ENCODE peak calls at places on chromosome 18, in nine cellular contexts. V is thoracic aorta; T is NCI-H146; U is transverse colon; W is GM23248; X is neural crest cell; H is Calu3; S is activated naive CD4-positive, alpha-beta T cell treated with anti-CD3 and anti-CD28 coated beads for 36 hours; G is CD8-positive, alpha-beta T cell. F is an unnamed sample.

GRCh38 chr18:47168509-47168908 is 7.7 kb downstream of the IER3IP1 start:
- DNase-seq in H (no peak), S (no peak), W (no peak), T (no peak), U (no peak), V (no peak), X (no peak), G (no peak), F (no peak)

GRCh38 chr18:51339866-51340265 is 142.4 kb upstream of the MEX3C start:
- DNase-seq in V (no peak), W (no peak), U (no peak), T (no peak), G (no peak), H (no peak), X (no peak), S (no peak), F (peak)

GRCh38 chr18:55386545-55386944 is 201.4 kb downstream of the TCF4 start:
- DNase-seq in S (no peak), U (no peak), X (no peak), G (no peak), H (no peak), T (no peak), V (no peak), W (no peak), F (no peak)

GRCh38 chr18:12497296-12497695 is 89.6 kb downstream of the PRELID3A start:
- DNase-seq in W (no peak), G (no peak), X (no peak), U (no peak), V (no peak), S (no peak), H (no peak), T (no peak), F (no peak)

GRCh38 chr18:23519725-23520124 is 16.4 kb downstream of the RMC1 start:
- DNase-seq in U (no peak), W (no peak), V (no peak), X (no peak), T (no peak), S (no peak), G (no peak), H (no peak), F (peak)

GRCh38 chr18:36296591-36297418 is 708 bp upstream of the FHOD3 start:
- DNase-seq in G (no peak), V (no peak), U (peak), X (peak), S (peak), W (peak), T (peak), H (peak), F (peak)

GRCh38 chr18:11504962-11505361 is 104.4 kb upstream of the SLC35G4 start:
- DNase-seq in W (no peak), U (no peak), V (no peak), T (no peak), G (no peak), S (no peak), H (no peak), X (no peak), F (no peak)

GRCh38 chr18:32289480-32290075 is 99.7 kb downstream of the MEP1B start:
- DNase-seq in H (peak), U (peak), V (no peak), G (no peak), T (peak), X (peak), S (peak), W (peak), F (peak)

F was measured in A172.